ENCODE peak calls at places on chromosome 16, in five cellular contexts. P is CD8-positive, alpha-beta memory T cell; W is HepG2; T is mesenchymal stem cell; B is A549. N is an unnamed sample.

GRCh38 chr16:89478576-89479221 is 11.7 kb downstream of the ANKRD11 start:
- DNase-seq in P (no peak), W (peak; percentile 84), B (no peak), T (peak; percentile 82), N (peak; percentile 52)

GRCh38 chr16:11992008-11992584 is 15.6 kb downstream of the SNX29 start:
- DNase-seq in B (no peak), P (no peak), T (no peak), W (peak; percentile 59), N (no peak)

GRCh38 chr16:1535391-1536291 is 2.2 kb downstream of the TMEM204 start:
- DNase-seq in T (no peak), W (no peak), P (peak; percentile 57), B (no peak), N (no peak)

GRCh38 chr16:27434141-27435051 is 32.4 kb downstream of the IL21R start:
- DNase-seq in T (no peak), B (no peak), P (no peak), W (no peak), N (no peak)

GRCh38 chr16:578870-579405 is 9.2 kb downstream of the PIGQ start:
- DNase-seq in W (peak; percentile 60), B (peak; percentile 61), P (peak; percentile 62), T (peak; percentile 82), N (peak; percentile 65)

GRCh38 chr16:57544129-57544653 is 1.7 kb downstream of the ADGRG5 start:
- DNase-seq in P (no peak), W (no peak), T (no peak), B (no peak), N (no peak)

GRCh38 chr16:11669380-11670146 is 1.3 kb downstream of the SNN start:
- DNase-seq in P (no peak), B (no peak), T (peak; percentile 54), W (no peak), N (peak; percentile 16)

GRCh38 chr16:71276589-71277334 is 12.4 kb downstream of the CMTR2 start:
- DNase-seq in B (no peak), W (no peak), T (no peak), P (no peak), N (no peak)

GRCh38 chr16:13018026-13018425 is 116.6 kb downstream of the SHISA9 start:
- DNase-seq in W (no peak), B (no peak), P (no peak), T (no peak), N (no peak)

GRCh38 chr16:60991886-60992285 is 1044.4 kb downstream of the CDH8 start:
- DNase-seq in W (no peak), T (no peak), B (no peak), P (no peak), N (no peak)

GRCh38 chr16:50246299-50247122 is 19.8 kb upstream of the ADCY7 start:
- DNase-seq in P (no peak), W (no peak), T (peak; percentile 19), B (no peak), N (no peak)

GRCh38 chr16:27314161-27314723 is 468 bp downstream of the IL4R start:
- DNase-seq in B (peak; percentile 54), T (peak; percentile 98), W (peak; percentile 63), P (peak; percentile 42), N (peak; percentile 97)

GRCh38 chr16:81140930-81141780 is 45.0 kb upstream of the GCSH start:
- DNase-seq in B (no peak), W (peak; percentile 82), T (no peak), P (no peak), N (no peak)

GRCh38 chr16:73743665-73744496 is 552.7 kb upstream of the PSMD7 start:
- DNase-seq in B (no peak), P (no peak), T (no peak), W (no peak), N (no peak)

GRCh38 chr16:10979717-10980601 is 35.6 kb downstream of the CLEC16A start:
- DNase-seq in P (no peak), T (no peak), W (peak; percentile 86), B (no peak), N (no peak)

GRCh38 chr16:4263504-4264436 is 9.1 kb downstream of the TFAP4 start:
- DNase-seq in P (no peak), W (peak; percentile 47), B (peak; percentile 43), T (peak; percentile 94), N (peak; percentile 86)

GRCh38 chr16:85005278-85006069 is 5.9 kb downstream of the ZDHHC7 start:
- DNase-seq in P (no peak), T (peak; percentile 57), W (no peak), B (no peak), N (peak; percentile 39)

GRCh38 chr16:19029980-19030379 is 37.4 kb upstream of the COQ7 start:
- DNase-seq in W (no peak), B (no peak), P (no peak), T (no peak), N (no peak)

GRCh38 chr16:528111-529011 is 849 bp downstream of the CAPN15 start:
- DNase-seq in B (no peak), T (peak; percentile 75), W (no peak), P (peak; percentile 29), N (peak; percentile 61)

GRCh38 chr16:14029658-14030057 is 41.5 kb upstream of the MRTFB start:
- DNase-seq in T (no peak), W (no peak), B (no peak), P (no peak), N (no peak)

GRCh38 chr16:87017388-87018012 is 299.7 kb downstream of the C16orf95 start:
- DNase-seq in B (peak; percentile 56), W (no peak), T (peak; percentile 88), P (no peak), N (peak; percentile 88)

GRCh38 chr16:80670170-80670865 is 129.5 kb downstream of the DYNLRB2 start:
- DNase-seq in T (no peak), B (no peak), W (no peak), P (no peak), N (no peak)

GRCh38 chr16:88365244-88365865 is 17.4 kb upstream of the ZNF469 start:
- DNase-seq in W (no peak), B (no peak), P (no peak), T (no peak), N (no peak)

GRCh38 chr16:82201906-82202305 is 31.9 kb upstream of the MPHOSPH6 start:
- DNase-seq in B (no peak), P (no peak), T (no peak), W (no peak), N (no peak)

GRCh38 chr16:83356266-83356665 is 451.5 kb upstream of the HSBP1 start:
- DNase-seq in B (peak; percentile 47), W (peak; percentile 56), T (peak; percentile 53), P (no peak), N (peak; percentile 65)

GRCh38 chr16:16157166-16157565 is 66.1 kb downstream of the ABCC6 start:
- DNase-seq in B (no peak), T (no peak), W (no peak), P (no peak), N (no peak)

GRCh38 chr16:16159662-16160061 is 63.6 kb downstream of the ABCC6 start:
- DNase-seq in T (no peak), B (no peak), W (no peak), P (no peak), N (no peak)

GRCh38 chr16:16161319-16161718 is 62.0 kb downstream of the ABCC6 start:
- DNase-seq in W (no peak), B (no peak), P (no peak), T (no peak), N (no peak)

GRCh38 chr16:16158082-16158658 is 65.1 kb downstream of the ABCC6 start:
- DNase-seq in W (no peak), P (no peak), T (no peak), B (no peak), N (no peak)

GRCh38 chr16:16158741-16159374 is 64.4 kb downstream of the ABCC6 start:
- DNase-seq in T (peak; percentile 25), P (no peak), W (no peak), B (no peak), N (peak; percentile 21)
- H3K9me3 ChIP-seq in T (peaks cover 21% of the 10 kb centered on the region), P (peaks cover 7% of the 10 kb centered on the region), W (peaks cover 14% of the 10 kb centered on the region), B (no peaks in the 10 kb centered on the region), N (peaks cover 17% of the 10 kb centered on the region)

GRCh38 chr16:35142809-35143192 is 1683.4 kb downstream of the TP53TG3F start:
- DNase-seq in W (no peak), B (no peak), P (no peak), T (no peak), N (no peak)
- H3K9me3 ChIP-seq in W (peaks cover 97% of the 10 kb centered on the region), B (peaks cover 5% of the 10 kb centered on the region), P (no peaks in the 10 kb centered on the region), T (peaks cover 3% of the 10 kb centered on the region), N (peaks cover 49% of the 10 kb centered on the region)

GRCh38 chr16:72425571-72426341 is 253.8 kb upstream of the PMFBP1 start:
- DNase-seq in P (no peak), T (no peak), B (no peak), W (no peak), N (no peak)

GRCh38 chr16:72426416-72426815 is 254.5 kb upstream of the PMFBP1 start:
- DNase-seq in P (no peak), T (no peak), W (no peak), B (no peak), N (no peak)

GRCh38 chr16:72424776-72425175 is 252.8 kb upstream of the PMFBP1 start:
- DNase-seq in W (no peak), P (no peak), B (no peak), T (no peak), N (no peak)

GRCh38 chr16:72419638-72420037 is 247.7 kb upstream of the PMFBP1 start:
- DNase-seq in W (no peak), B (no peak), P (no peak), T (no peak), N (no peak)

DNA sequence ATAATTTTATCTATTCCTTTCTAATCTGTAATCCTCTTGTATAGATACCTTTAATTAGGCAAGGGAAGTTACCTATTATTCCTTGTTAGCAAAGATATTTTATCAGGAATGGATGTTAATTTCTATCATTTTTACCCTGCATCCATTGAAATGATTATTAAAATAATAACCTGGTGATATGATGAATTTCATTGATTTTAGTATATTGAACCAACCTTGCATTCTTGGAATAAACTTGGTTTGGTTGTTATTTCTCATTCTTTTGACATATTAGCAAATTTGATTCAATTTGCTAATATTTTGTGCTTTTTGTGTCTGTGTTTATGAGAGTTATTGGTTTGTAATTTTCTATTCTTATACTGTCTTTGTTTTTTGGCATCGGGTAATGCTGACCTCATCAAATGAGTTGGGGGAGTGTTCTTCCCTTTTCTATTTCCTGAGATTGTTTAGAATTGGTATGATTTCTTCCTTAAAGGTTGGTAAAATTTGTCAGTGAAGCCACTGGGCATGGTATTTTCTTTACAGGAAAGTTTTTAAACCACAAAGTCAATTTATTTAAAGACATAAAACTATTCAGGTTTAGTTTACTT is 250.4 kb upstream of the PMFBP1 start:
- DNase-seq in T (no peak), P (no peak), B (no peak), W (no peak), N (no peak)
- H3K9me3 ChIP-seq in T (peaks cover 56% of the 10 kb centered on the region), P (no peaks in the 10 kb centered on the region), B (peaks cover 27% of the 10 kb centered on the region), W (peaks cover 8% of the 10 kb centered on the region), N (no peaks in the 10 kb centered on the region)

DNA sequence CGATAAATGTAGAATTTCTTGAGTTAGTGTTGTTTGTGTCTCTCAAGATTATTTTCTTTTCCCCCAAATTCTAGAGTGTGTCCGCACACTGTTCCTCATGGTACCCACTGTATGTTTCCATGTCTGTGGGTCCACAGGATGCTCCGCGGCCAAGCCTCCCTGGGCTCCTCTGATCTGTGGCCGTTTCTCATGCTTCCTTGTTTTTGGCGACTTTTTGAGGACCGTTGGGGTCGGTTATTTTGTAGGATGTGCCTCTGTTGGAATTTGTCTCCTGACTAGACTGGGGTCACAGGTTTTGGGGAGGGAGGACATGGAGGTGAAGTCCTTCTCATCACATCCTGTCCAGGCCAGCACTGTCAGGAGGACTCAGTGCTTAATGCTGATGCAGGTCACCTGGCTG is 140.0 kb downstream of the LAT start:
- DNase-seq in T (no peak), B (no peak), P (no peak), W (no peak), N (no peak)
- H3K9me3 ChIP-seq in T (no peaks in the 10 kb centered on the region), B (no peaks in the 10 kb centered on the region), P (no peaks in the 10 kb centered on the region), W (no peaks in the 10 kb centered on the region), N (no peaks in the 10 kb centered on the region)